ENCODE peak calls at places on chromosomes 16 and 17, in five cellular contexts. U, V, Y, R and C are unnamed samples. For H3K9me3, the result is how much of the 10 kb centered on the place peaks cover.

GRCh38 chr17:14152726-14153125 is 83.4 kb downstream of the COX10 start:
- DNase-seq in U (peak), V (no peak), Y (no peak), R (no peak), C (no peak)

GRCh38 chr17:63345598-63345997 is 100.5 kb downstream of the CYB561 start:
- DNase-seq in U (no peak), V (no peak), Y (no peak), R (no peak), C (no peak)

GRCh38 chr17:17685775-17686291 is 4.6 kb downstream of the RAI1 start:
- DNase-seq in U (peak), V (peak), Y (no peak), R (peak), C (no peak)

GRCh38 chr16:53219795-53220194 is 165.0 kb downstream of the CHD9 start:
- DNase-seq in U (no peak), V (no peak), Y (no peak), R (no peak), C (no peak)

GRCh38 chr16:88449267-88449561 is 3.9 kb upstream of the ZFPM1 start:
- DNase-seq in U (no peak), V (no peak), Y (no peak), R (no peak), C (no peak)

GRCh38 chr17:15999974-16000827 is 577 bp downstream of the TTC19 start:
- DNase-seq in U (peak), V (no peak), Y (peak), R (no peak), C (no peak)

GRCh38 chr16:18855196-18855595 is 53.8 kb upstream of the ARL6IP1 start:
- DNase-seq in U (no peak), V (no peak), Y (no peak), R (no peak), C (no peak)

GRCh38 chr17:29526322-29526721 is 40.5 kb downstream of the ABHD15 start:
- DNase-seq in U (no peak), V (no peak), Y (no peak), R (no peak), C (no peak)

GRCh38 chr16:62256406-62256805 is 220.2 kb upstream of the CDH8 start:
- DNase-seq in U (no peak), V (no peak), Y (no peak), R (no peak), C (no peak)

GRCh38 chr17:21303441-21304065 is 19.0 kb downstream of the MAP2K3 start:
- DNase-seq in U (peak), V (no peak), Y (no peak), R (no peak), C (no peak)

GRCh38 chr17:41133880-41134735 is 6.2 kb downstream of the KRTAP4-6 start:
- DNase-seq in U (no peak), V (no peak), Y (no peak), R (no peak), C (no peak)

GRCh38 chr17:31140127-31140526 is 45.4 kb downstream of the NF1 start:
- DNase-seq in U (no peak), V (no peak), Y (no peak), R (no peak), C (no peak)

GRCh38 chr17:63024716-63025115 is 58.7 kb downstream of the TANC2 start:
- DNase-seq in U (no peak), V (no peak), Y (no peak), R (no peak), C (no peak)

GRCh38 chr17:27631409-27631755 is 394 bp downstream of the LGALS9 start:
- DNase-seq in U (no peak), V (no peak), Y (no peak), R (no peak), C (no peak)

GRCh38 chr16:19291459-19291858 is 5.9 kb downstream of the CLEC19A start:
- DNase-seq in U (no peak), V (no peak), Y (no peak), R (no peak), C (no peak)

GRCh38 chr17:73196500-73196899 is 3.6 kb downstream of the COG1 start:
- DNase-seq in U (no peak), V (no peak), Y (no peak), R (peak), C (no peak)

GRCh38 chr17:15891348-15891747 is 53.6 kb upstream of the ADORA2B start:
- DNase-seq in U (no peak), V (no peak), Y (no peak), R (no peak), C (no peak)

GRCh38 chr17:67055041-67055443 is 10.7 kb downstream of the CACNG1 start:
- DNase-seq in U (no peak), V (no peak), Y (no peak), R (peak), C (no peak)

GRCh38 chr17:79039171-79039570 is 15.2 kb downstream of the C1QTNF1 start:
- DNase-seq in U (no peak), V (no peak), Y (no peak), R (no peak), C (no peak)

GRCh38 chr16:23835390-23836077 is at the start of gene PRKCB:
- DNase-seq in U (peak), V (no peak), Y (peak), R (peak), C (peak)

GRCh38 chr17:56325561-56325960 is 172.3 kb downstream of the ANKFN1 start:
- DNase-seq in U (no peak), V (no peak), Y (no peak), R (no peak), C (no peak)

GRCh38 chr17:8420041-8420934 is 15.4 kb upstream of the NDEL1 start:
- DNase-seq in U (peak), V (no peak), Y (no peak), R (peak), C (no peak)

GRCh38 chr16:48950184-48950583 is 331.5 kb downstream of the CBLN1 start:
- DNase-seq in U (no peak), V (no peak), Y (no peak), R (no peak), C (no peak)

GRCh38 chr17:43791589-43791988 is 11.4 kb downstream of the CFAP97D1 start:
- DNase-seq in U (no peak), V (peak), Y (no peak), R (no peak), C (no peak)

GRCh38 chr16:17416461-17417221 is 54.1 kb downstream of the XYLT1 start:
- DNase-seq in U (peak), V (no peak), Y (no peak), R (no peak), C (no peak)

GRCh38 chr17:79505199-79505598 is 105.7 kb downstream of the RBFOX3 start:
- DNase-seq in U (no peak), V (no peak), Y (no peak), R (no peak), C (no peak)

GRCh38 chr17:79082311-79083190 is 7.9 kb downstream of the ENGASE start:
- DNase-seq in U (no peak), V (peak), Y (no peak), R (peak), C (peak)

GRCh38 chr16:64122177-64122576 is 999.7 kb downstream of the CDH11 start:
- DNase-seq in U (no peak), V (no peak), Y (no peak), R (no peak), C (no peak)

DNA sequence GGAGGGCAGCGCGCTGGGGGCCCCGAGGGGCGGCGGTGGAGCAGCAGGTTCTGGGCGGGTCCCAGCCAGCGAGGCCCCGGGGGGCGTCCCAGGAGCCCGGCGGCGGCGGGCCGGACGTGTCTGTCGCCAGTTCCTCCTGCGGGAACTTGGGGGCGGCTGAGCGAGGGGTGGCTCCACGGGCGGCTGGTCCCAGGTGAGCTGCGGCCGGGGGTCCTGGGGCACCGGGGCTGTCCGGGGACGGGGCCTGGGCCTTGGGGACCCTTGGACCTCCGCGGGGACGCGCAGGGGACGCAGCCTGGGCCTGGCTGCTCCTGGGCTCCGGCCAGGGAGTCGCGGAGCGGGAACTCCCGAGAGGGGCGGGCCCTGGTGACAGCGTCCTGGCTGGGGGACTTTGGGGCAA is 54.2 kb upstream of the ZNF267 start:
- DNase-seq in U (no peak), V (no peak), Y (no peak), R (no peak), C (no peak)
- H3K9me3 ChIP-seq in U (under half), V (under half), Y (under half), R (under half), C (under half)

GRCh38 chr16:29307598-29308507 is 98.7 kb downstream of the NPIPB11 start:
- DNase-seq in U (no peak), V (no peak), Y (no peak), R (no peak), C (no peak)

GRCh38 chr16:29310852-29311314 is 95.6 kb downstream of the NPIPB11 start:
- DNase-seq in U (no peak), V (no peak), Y (peak), R (peak), C (no peak)

GRCh38 chr16:29306201-29306600 is 100.3 kb downstream of the NPIPB11 start:
- DNase-seq in U (no peak), V (no peak), Y (no peak), R (no peak), C (no peak)

GRCh38 chr16:29306953-29307597 is 99.4 kb downstream of the NPIPB11 start:
- DNase-seq in U (no peak), V (no peak), Y (no peak), R (no peak), C (no peak)

DNA sequence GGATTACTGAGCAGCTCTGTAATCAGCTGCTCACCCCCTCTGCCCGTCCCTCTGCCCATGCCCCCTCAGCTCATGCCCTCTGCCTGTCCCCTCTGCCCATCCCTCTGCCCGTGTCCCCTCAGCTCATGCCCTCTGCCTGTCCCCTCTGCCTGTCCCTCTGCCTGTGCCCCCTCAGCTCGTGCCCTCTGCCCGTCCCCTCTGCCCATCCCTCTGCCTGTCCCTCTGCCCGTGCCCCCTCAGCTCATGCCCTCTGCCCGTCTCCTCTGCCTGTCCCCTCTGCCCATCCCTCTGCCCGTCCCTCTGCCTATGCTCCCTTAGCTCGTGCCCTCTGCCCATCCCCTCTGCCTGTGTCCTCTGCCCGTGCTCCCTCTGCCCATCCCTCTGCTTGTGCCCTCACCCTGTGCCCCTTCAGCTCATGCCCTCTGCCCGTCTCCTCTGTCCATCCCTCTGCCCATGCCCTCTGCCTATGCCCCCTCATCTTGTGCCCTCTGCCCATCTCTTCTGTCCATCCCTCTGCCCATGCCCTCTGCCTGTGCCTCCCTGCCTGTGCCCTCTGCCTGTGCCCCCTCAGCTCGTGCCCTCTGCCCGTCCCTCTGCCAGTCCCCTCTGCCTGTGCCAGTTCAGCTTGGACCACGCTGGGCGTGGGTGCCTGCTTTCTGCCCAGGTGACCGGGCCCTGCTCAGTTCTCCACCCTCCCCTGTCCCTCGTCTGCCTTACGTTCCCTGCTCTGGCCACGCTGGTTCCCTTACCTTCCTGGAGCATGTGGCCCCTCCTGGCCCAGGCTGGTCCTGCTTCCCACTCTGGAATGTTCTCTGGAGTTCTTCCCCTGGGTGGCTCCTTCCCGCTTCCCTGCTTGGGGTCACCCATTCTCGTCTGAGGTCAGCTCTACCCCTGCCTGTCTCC is 97.6 kb downstream of the NPIPB11 start:
- DNase-seq in U (no peak), V (no peak), Y (no peak), R (no peak), C (no peak)
- TF ChIP-seq POLR2A in U (no peak), V (no peak), Y (no peak), R (no peak), C (no peak)

DNA sequence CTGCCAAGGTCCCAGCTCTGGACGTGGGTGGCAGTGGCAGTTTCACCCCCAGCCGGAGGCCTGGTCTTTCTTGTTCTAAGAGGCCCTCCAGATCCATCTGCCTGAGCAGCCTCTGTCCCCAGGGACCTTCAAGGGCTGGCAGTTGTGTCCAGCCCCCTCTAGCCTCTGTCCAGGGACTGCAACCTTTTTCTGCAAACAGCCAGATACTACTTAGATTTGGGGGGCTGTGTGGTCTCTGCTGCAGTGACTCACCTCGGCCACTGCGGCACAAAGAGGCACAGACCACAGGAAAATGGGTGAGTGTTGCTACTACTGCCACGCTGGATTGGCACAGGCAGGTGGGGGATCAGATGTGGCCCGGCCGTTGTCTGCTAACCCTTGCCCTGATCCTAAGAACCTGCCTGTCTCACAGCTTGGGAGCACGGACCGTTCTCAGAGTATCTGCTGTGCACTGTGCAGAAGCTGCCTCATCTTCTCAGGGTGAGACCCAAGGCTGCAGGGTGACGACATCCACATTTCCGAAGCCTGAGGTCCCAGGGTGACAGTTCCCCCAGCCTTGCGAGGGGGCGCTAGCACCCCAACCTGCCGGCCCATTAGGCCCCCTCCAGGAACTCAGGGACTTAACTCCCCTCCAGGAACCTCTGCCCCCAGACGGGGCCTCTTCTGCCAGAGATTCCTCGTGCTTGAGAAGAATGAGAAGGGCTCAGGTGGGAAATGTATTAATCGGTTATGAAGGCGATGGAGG is 27.6 kb downstream of the MXRA7 start:
- DNase-seq in U (no peak), V (no peak), Y (no peak), R (no peak), C (no peak)
- TF ChIP-seq CTCF in U (no peak), V (peak), Y (no peak), R (no peak), C (no peak)

GRCh38 chr16:22337849-22338248 is 36.6 kb downstream of the CDR2 start:
- DNase-seq in U (no peak), V (no peak), Y (no peak), R (no peak), C (no peak)
- H3K9me3 ChIP-seq in U (under half), V (under half), Y (under half), R (under half), C (under half)